ENCODE peak calls at places on chromosome 12, in ten cellular contexts. Q is endothelial cell; J is tibial artery; T is GM23338; U is fibroblast of mammary gland; X is CD4-positive, alpha-beta T cell; S is upper lobe of right lung; D is CD8-positive, alpha-beta T cell; L is psoas muscle; G is fibroblast of lung. Y is an unnamed sample.
A peak's percentile ranks its signal among the peaks of the same experiment; 100 is the strongest.

GRCh38 chr12:89343127-89343526 is 9.2 kb downstream of the DUSP6 start:
- DNase-seq in Q (no peak), J (peak; percentile 94), T (no peak), U (peak; percentile 48), X (no peak), S (no peak), D (no peak), L (peak; percentile 81), G (peak; percentile 50), Y (no peak)

GRCh38 chr12:22447223-22447622 is 97.1 kb downstream of the C2CD5 start:
- DNase-seq in Q (no peak), J (no peak), T (no peak), U (no peak), X (no peak), S (no peak), D (no peak), L (no peak), G (peak; percentile 56), Y (no peak)

GRCh38 chr12:93050026-93050747 is 121.1 kb upstream of the EEA1 start:
- DNase-seq in Q (no peak), J (no peak), T (peak; percentile 26), U (peak; percentile 46), X (no peak), S (no peak), D (no peak), L (no peak), G (peak; percentile 74), Y (no peak)

GRCh38 chr12:77947326-77947725 is 116.6 kb downstream of the NAV3 start:
- DNase-seq in Q (no peak), J (no peak), T (no peak), U (peak; percentile 62), X (no peak), S (no peak), D (no peak), L (no peak), G (peak; percentile 81), Y (no peak)

GRCh38 chr12:102299731-102300130 is 102.1 kb upstream of the PMCH start:
- DNase-seq in Q (no peak), J (no peak), T (no peak), U (no peak), X (no peak), S (no peak), D (no peak), L (no peak), G (no peak), Y (no peak)

GRCh38 chr12:27982380-27982779 is 9.8 kb upstream of the PTHLH start:
- DNase-seq in Q (no peak), J (no peak), T (no peak), U (no peak), X (no peak), S (no peak), D (no peak), L (no peak), G (no peak), Y (no peak)

GRCh38 chr12:113142173-113142885 is 6.8 kb upstream of the RASAL1 start:
- DNase-seq in Q (no peak), J (peak; percentile 74), T (no peak), U (no peak), X (no peak), S (no peak), D (no peak), L (no peak), G (no peak), Y (no peak)

GRCh38 chr12:76266797-76267196 is 81.4 kb downstream of the BBS10 start:
- DNase-seq in Q (no peak), J (no peak), T (no peak), U (peak; percentile 95), X (no peak), S (peak; percentile 68), D (no peak), L (peak; percentile 77), G (peak; percentile 92), Y (no peak)

GRCh38 chr12:96907681-96908163 is 665 bp downstream of the NEDD1 start:
- DNase-seq in Q (peak; percentile 10), J (no peak), T (peak; percentile 56), U (peak; percentile 30), X (no peak), S (no peak), D (peak; percentile 51), L (no peak), G (peak; percentile 43), Y (no peak)

GRCh38 chr12:121953695-121954094 is 35.3 kb downstream of the CFAP251 start:
- DNase-seq in Q (no peak), J (no peak), T (no peak), U (no peak), X (no peak), S (no peak), D (no peak), L (no peak), G (no peak), Y (no peak)

GRCh38 chr12:112011685-112012084 is 1.3 kb downstream of the TMEM116 start:
- DNase-seq in Q (no peak), J (no peak), T (no peak), U (no peak), X (no peak), S (no peak), D (no peak), L (no peak), G (no peak), Y (no peak)

GRCh38 chr12:112010415-112011344 is 2.3 kb downstream of the TMEM116 start:
- DNase-seq in Q (no peak), J (no peak), T (no peak), U (no peak), X (no peak), S (no peak), D (no peak), L (no peak), G (no peak), Y (no peak)

GRCh38 chr12:112015938-112016337 is 2.7 kb downstream of the ERP29 start:
- DNase-seq in Q (no peak), J (no peak), T (no peak), U (no peak), X (no peak), S (no peak), D (no peak), L (no peak), G (no peak), Y (no peak)

GRCh38 chr12:112012775-112013600 is at the start of the genes ERP29 and TMEM116:
- DNase-seq in Q (peak; percentile 100), J (peak; percentile 100), T (peak; percentile 99), U (peak; percentile 97), X (peak; percentile 100), S (peak; percentile 100), D (peak; percentile 100), L (peak; percentile 100), G (peak; percentile 99), Y (peak; percentile 100)

GRCh38 chr12:112013601-112014402 is 576 bp downstream of the ERP29 start:
- DNase-seq in Q (peak; percentile 56), J (peak; percentile 72), T (peak; percentile 93), U (peak; percentile 74), X (peak; percentile 71), S (peak; percentile 87), D (peak; percentile 72), L (peak; percentile 71), G (peak; percentile 76), Y (peak; percentile 55)
- TF ChIP-seq CTCF in Q (peak; percentile 12), J (no peak), T (no peak), U (no peak), X (no peak), S (no peak), D (peak; percentile 25), L (no peak), G (no peak), Y (peak; percentile 37)

GRCh38 chr12:41924111-41924510 is 220.6 kb downstream of the GXYLT1 start:
- DNase-seq in Q (no peak), J (no peak), T (no peak), U (no peak), X (no peak), S (no peak), D (no peak), L (no peak), G (no peak), Y (no peak)
- TF ChIP-seq CTCF in Q (no peak), J (no peak), T (no peak), U (no peak), X (no peak), S (no peak), D (no peak), L (no peak), G (no peak), Y (no peak)

DNA sequence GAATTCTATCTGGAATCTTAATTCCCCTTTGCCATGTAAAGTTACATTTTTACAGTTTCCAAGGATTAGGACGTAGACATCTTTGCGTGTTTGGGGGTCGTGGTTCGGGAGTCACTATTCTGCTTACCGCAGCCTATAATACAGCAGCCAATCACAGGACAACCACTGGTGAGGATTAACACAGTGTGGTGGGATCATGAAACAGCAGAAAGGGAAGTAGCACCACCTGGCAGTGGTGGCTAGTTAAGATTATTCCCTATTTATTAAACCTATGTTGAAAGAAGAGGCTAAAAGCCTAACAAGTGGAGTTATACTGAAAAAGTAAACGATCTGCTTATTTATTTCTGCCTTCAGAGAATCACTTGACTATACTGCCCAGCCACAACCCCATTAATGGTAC is 71.7 kb downstream of the IPO8 start:
- DNase-seq in Q (no peak), J (no peak), T (no peak), U (no peak), X (no peak), S (no peak), D (no peak), L (no peak), G (no peak), Y (no peak)
- TF ChIP-seq CTCF in Q (no peak), J (no peak), T (no peak), U (no peak), X (no peak), S (no peak), D (no peak), L (no peak), G (no peak), Y (no peak)

GRCh38 chr12:94426049-94426448 is 33.6 kb downstream of the CEP83 start:
- DNase-seq in Q (no peak), J (no peak), T (peak; percentile 87), U (no peak), X (no peak), S (no peak), D (no peak), L (no peak), G (no peak), Y (no peak)

GRCh38 chr12:94427520-94428381 is 31.9 kb downstream of the CEP83 start:
- DNase-seq in Q (no peak), J (no peak), T (no peak), U (peak; percentile 78), X (no peak), S (no peak), D (no peak), L (peak; percentile 51), G (peak; percentile 91), Y (no peak)

GRCh38 chr12:94430304-94430703 is 29.4 kb downstream of the CEP83 start:
- DNase-seq in Q (no peak), J (no peak), T (no peak), U (no peak), X (no peak), S (no peak), D (no peak), L (no peak), G (no peak), Y (no peak)

GRCh38 chr12:94429191-94429590 is 30.5 kb downstream of the CEP83 start:
- DNase-seq in Q (no peak), J (no peak), T (peak; percentile 30), U (no peak), X (no peak), S (no peak), D (no peak), L (peak; percentile 34), G (no peak), Y (no peak)

DNA sequence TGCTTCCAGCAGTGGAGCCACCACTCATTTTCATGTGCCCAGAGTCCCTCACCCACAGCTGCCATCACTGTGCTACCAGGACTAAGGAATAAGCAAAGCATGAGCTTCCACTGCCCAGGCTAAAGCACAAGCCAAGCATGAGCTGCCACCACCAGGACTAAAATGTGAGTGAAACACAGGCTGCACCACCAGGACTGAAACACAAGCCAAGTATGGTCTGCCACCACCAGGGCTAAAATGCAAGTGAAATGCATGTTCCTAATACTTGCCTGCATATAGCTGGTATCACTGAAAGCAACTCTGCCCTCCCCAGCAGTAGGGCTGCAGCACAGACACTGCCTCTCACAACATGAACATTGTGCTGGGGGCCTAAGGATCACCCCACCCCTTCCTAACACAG is 30.0 kb downstream of the CEP83 start:
- DNase-seq in Q (no peak), J (no peak), T (peak; percentile 44), U (peak; percentile 12), X (no peak), S (no peak), D (no peak), L (no peak), G (no peak), Y (no peak)
- TF ChIP-seq CTCF in Q (no peak), J (no peak), T (no peak), U (no peak), X (no peak), S (no peak), D (no peak), L (no peak), G (no peak), Y (no peak)